ENCODE peak calls at places on chromosomes 2 and 18, in seven cellular contexts. B is vagina, F is neuronal stem cell, X is adipocyte, L is body of pancreas, I is HepG2, O is psoas muscle. G is an unnamed sample. For H3K4me1, the result is how much of the 10 kb centered on the place peaks cover.

GRCh38 chr2:120794716-120795115 is 59.0 kb downstream of the GLI2 start:
- DNase-seq in B (no peak), F (no peak), X (peak), L (no peak), I (no peak), O (peak), G (no peak)

GRCh38 chr18:41237317-41237716 is 717.7 kb upstream of the PIK3C3 start:
- DNase-seq in B (no peak), F (no peak), X (no peak), L (no peak), I (no peak), O (no peak), G (no peak)

GRCh38 chr2:241762321-241762932 is 14.2 kb upstream of the GAL3ST2 start:
- DNase-seq in B (no peak), F (no peak), X (no peak), L (no peak), I (no peak), O (no peak), G (peak)

GRCh38 chr18:48951448-48952286 is 902 bp upstream of the SMAD7 start:
- DNase-seq in B (no peak), F (peak), X (peak), L (peak), I (peak), O (peak), G (peak)

GRCh38 chr2:55045685-55046221 is 4.5 kb downstream of the RTN4 start:
- DNase-seq in B (no peak), F (no peak), X (no peak), L (no peak), I (peak), O (no peak), G (no peak)

GRCh38 chr2:137969418-137969765 is 5.1 kb downstream of the HNMT start:
- DNase-seq in B (no peak), F (no peak), X (peak), L (peak), I (no peak), O (no peak), G (no peak)

GRCh38 chr2:5913729-5914390 is 221.7 kb downstream of the SOX11 start:
- DNase-seq in B (no peak), F (no peak), X (no peak), L (no peak), I (no peak), O (no peak), G (no peak)

GRCh38 chr18:49486617-49486958 is 446 bp downstream of the C18orf32 start:
- DNase-seq in B (no peak), F (no peak), X (no peak), L (no peak), I (no peak), O (no peak), G (no peak)

GRCh38 chr18:13099113-13099512 is 108.0 kb downstream of the CEP192 start:
- DNase-seq in B (no peak), F (no peak), X (no peak), L (no peak), I (no peak), O (no peak), G (no peak)

GRCh38 chr2:234304945-234305344 is 191.9 kb downstream of the ARL4C start:
- DNase-seq in B (no peak), F (peak), X (peak), L (no peak), I (no peak), O (no peak), G (no peak)

GRCh38 chr2:104538082-104538481 is 315.8 kb upstream of the POU3F3 start:
- DNase-seq in B (no peak), F (no peak), X (no peak), L (peak), I (no peak), O (no peak), G (no peak)

GRCh38 chr2:75100011-75100680 is 99.2 kb downstream of the TACR1 start:
- DNase-seq in B (no peak), F (no peak), X (peak), L (no peak), I (no peak), O (no peak), G (no peak)

GRCh38 chr18:38940863-38941531 is 1375.4 kb upstream of the CELF4 start:
- DNase-seq in B (no peak), F (no peak), X (no peak), L (no peak), I (peak), O (no peak), G (peak)

GRCh38 chr2:189587771-189588170 is 7.2 kb upstream of the SLC40A1 start:
- DNase-seq in B (no peak), F (no peak), X (no peak), L (no peak), I (no peak), O (no peak), G (no peak)

GRCh38 chr2:151849413-151850010 is 21.3 kb upstream of the ARL5A start:
- DNase-seq in B (no peak), F (no peak), X (no peak), L (no peak), I (peak), O (no peak), G (no peak)

GRCh38 chr2:127411609-127412370 is 6.4 kb upstream of the PROC start:
- DNase-seq in B (no peak), F (no peak), X (peak), L (no peak), I (no peak), O (no peak), G (no peak)

GRCh38 chr2:216560695-216561370 is 62.2 kb downstream of the RPL37A start:
- DNase-seq in B (no peak), F (no peak), X (peak), L (no peak), I (no peak), O (no peak), G (no peak)

GRCh38 chr2:50401772-50402653 is 629.9 kb downstream of the NRXN1 start:
- DNase-seq in B (no peak), F (peak), X (peak), L (peak), I (peak), O (no peak), G (no peak)

GRCh38 chr2:107625982-107626381 is 200.7 kb upstream of the RGPD4 start:
- DNase-seq in B (no peak), F (no peak), X (no peak), L (no peak), I (no peak), O (no peak), G (no peak)

GRCh38 chr2:64661770-64662169 is 8.1 kb upstream of the SERTAD2 start:
- DNase-seq in B (no peak), F (no peak), X (no peak), L (no peak), I (no peak), O (no peak), G (no peak)

GRCh38 chr18:48693625-48694262 is 154.9 kb downstream of the CTIF start:
- DNase-seq in B (no peak), F (no peak), X (peak), L (no peak), I (no peak), O (no peak), G (no peak)

GRCh38 chr2:225678792-225679191 is 279.3 kb downstream of the NYAP2 start:
- DNase-seq in B (no peak), F (no peak), X (no peak), L (no peak), I (no peak), O (no peak), G (no peak)

GRCh38 chr2:44793322-44793870 is 148.1 kb upstream of the SIX3 start:
- DNase-seq in B (no peak), F (no peak), X (peak), L (no peak), I (no peak), O (no peak), G (no peak)

GRCh38 chr2:54267577-54267976 is 11.5 kb upstream of the TSPYL6 start:
- DNase-seq in B (no peak), F (no peak), X (no peak), L (no peak), I (no peak), O (no peak), G (no peak)

GRCh38 chr18:489244-490023 is 11.1 kb downstream of the COLEC12 start:
- DNase-seq in B (no peak), F (no peak), X (peak), L (no peak), I (no peak), O (no peak), G (no peak)

GRCh38 chr2:72963423-72964145 is 46.3 kb downstream of the EMX1 start:
- DNase-seq in B (no peak), F (no peak), X (no peak), L (no peak), I (no peak), O (no peak), G (no peak)

GRCh38 chr2:127820080-127820668 is 9.2 kb upstream of the WDR33 start:
- DNase-seq in B (no peak), F (no peak), X (no peak), L (no peak), I (no peak), O (no peak), G (no peak)

GRCh38 chr2:235669269-235669831 is 175.5 kb downstream of the AGAP1 start:
- DNase-seq in B (no peak), F (peak), X (peak), L (peak), I (peak), O (peak), G (peak)

GRCh38 chr2:166959556-166959955 is 71.3 kb downstream of the XIRP2 start:
- DNase-seq in B (no peak), F (no peak), X (no peak), L (no peak), I (no peak), O (no peak), G (no peak)

GRCh38 chr2:164186596-164186995 is 434.7 kb downstream of the GRB14 start:
- DNase-seq in B (no peak), F (no peak), X (no peak), L (no peak), I (no peak), O (no peak), G (no peak)

GRCh38 chr18:42413870-42414269 is 458.8 kb downstream of the PIK3C3 start:
- DNase-seq in B (no peak), F (no peak), X (no peak), L (no peak), I (no peak), O (no peak), G (no peak)

GRCh38 chr2:106165556-106165955 is 28.5 kb downstream of the UXS1 start:
- DNase-seq in B (no peak), F (peak), X (no peak), L (no peak), I (no peak), O (no peak), G (no peak)

GRCh38 chr2:106163948-106164580 is 30.0 kb downstream of the UXS1 start:
- DNase-seq in B (no peak), F (no peak), X (no peak), L (no peak), I (no peak), O (no peak), G (no peak)

GRCh38 chr2:106165064-106165463 is 29.0 kb downstream of the UXS1 start:
- DNase-seq in B (no peak), F (peak), X (no peak), L (no peak), I (peak), O (no peak), G (no peak)

GRCh38 chr2:106168657-106169056 is 25.4 kb downstream of the UXS1 start:
- DNase-seq in B (no peak), F (no peak), X (no peak), L (no peak), I (no peak), O (no peak), G (no peak)

DNA sequence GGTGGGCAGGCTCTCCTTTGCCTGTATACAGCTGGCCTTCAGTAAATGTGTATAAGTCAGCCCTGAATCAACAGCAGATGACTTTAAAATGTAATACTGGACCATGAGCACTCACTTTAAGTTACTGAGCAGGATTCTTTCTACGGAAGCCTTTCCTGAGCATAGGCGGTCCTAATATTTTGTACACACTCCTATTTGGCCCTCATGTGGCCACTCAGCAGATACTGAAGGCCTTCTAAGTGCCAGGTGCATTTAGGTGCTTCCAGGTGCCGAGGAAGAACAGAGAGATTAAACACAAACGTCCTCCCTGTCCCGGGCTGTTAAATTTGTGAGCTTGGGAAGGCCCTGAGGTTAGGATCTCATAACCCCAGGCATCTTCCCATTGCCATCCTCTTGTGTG is 27.0 kb downstream of the UXS1 start:
- DNase-seq in B (no peak), F (no peak), X (no peak), L (no peak), I (no peak), O (no peak), G (no peak)
- H3K4me1 ChIP-seq in B (under half), F (under half), X (under half), L (under half), I (under half), O (under half), G (under half)

DNA sequence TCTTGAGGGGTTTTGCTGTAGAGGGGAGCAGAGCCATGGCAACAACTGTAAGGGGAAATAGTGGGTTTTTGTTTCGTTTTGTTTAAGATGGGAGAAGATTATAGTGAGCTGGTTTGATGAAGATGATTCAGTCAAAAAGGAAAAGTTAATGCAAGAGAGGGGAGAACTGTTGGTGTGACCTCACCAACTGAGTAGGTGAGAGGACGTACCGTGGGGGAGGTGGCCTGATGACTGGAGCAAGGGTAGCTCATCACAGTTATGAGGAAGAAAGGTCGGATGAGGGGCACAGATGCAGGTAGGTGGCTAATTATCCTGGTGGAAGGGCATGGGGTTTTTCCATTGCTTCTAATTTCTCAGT is 10.7 kb downstream of the ITGA6 start:
- DNase-seq in B (no peak), F (no peak), X (no peak), L (no peak), I (no peak), O (no peak), G (no peak)
- H3K4me1 ChIP-seq in B (half or more), F (under half), X (under half), L (half or more), I (half or more), O (half or more), G (half or more)

GRCh38 chr18:9914584-9915290 is 921 bp downstream of the VAPA start:
- DNase-seq in B (no peak), F (peak), X (peak), L (peak), I (peak), O (peak), G (peak)
- H3K4me1 ChIP-seq in B (under half), F (under half), X (under half), L (under half), I (under half), O (under half), G (under half)

DNA sequence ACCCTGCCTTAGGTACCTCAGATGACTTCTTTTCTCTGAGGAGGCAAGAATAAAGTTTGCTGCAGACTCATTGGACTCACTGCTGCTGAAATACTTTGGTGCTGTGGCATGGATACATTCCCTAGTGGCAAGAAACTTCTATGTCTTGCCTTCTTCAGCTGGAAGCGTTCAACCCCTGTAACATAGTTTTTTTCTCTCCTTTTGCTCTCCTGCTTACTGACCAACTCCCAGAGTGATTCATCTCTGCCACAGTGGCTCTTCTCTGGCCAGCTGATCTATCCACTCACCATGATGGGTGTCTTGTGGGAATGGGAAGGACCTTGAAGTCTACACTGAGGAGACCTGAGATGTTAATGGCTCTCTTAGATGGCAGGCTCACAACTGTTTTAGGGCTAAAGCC is 309.3 kb upstream of the LRRTM4 start:
- DNase-seq in B (no peak), F (no peak), X (no peak), L (no peak), I (no peak), O (no peak), G (no peak)
- H3K4me1 ChIP-seq in B (under half), F (under half), X (under half), L (under half), I (under half), O (under half), G (under half)

DNA sequence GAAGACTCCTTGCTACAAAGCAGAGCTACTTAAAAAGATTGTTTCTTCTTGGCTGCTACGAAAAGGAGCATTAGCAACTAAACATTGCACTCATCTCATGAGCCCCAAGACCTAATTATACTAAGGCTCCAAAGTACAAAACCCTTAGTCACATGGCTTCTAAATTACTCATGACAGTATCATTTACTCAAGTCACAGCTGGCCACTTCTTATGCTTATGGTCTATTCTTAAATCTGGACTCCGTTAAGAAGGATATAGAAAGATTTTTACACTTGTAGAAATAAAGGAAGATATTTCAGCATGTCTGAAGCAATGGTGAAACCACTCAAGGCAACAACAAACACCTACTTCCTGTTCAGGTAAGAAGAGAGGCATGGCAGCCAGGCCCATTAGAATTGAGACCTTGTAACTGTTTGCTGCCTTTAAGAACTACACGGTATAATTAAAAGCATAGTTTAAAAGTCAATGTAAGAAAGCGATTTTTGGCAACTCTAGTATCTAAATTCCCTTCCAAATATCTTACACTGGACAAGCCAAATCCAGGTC is 12.7 kb downstream of the ANKRD44 start:
- DNase-seq in B (no peak), F (no peak), X (no peak), L (no peak), I (no peak), O (no peak), G (no peak)
- H3K4me1 ChIP-seq in B (under half), F (under half), X (under half), L (under half), I (under half), O (under half), G (half or more)

DNA sequence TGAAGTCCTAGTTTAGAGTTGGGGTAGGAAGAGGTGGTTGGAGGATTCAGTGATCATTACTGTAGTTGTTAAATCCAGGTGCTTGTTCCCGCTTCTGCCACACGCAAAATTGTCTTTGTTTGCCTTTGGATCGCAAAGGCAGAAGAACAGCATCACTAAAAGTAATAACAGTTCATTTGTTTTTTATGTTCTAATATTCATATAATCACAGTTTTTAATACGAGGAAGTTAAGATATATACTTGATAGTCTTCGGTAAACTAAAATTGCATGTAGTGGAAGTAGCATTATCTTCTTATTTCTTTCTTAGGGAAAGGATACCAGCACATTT is 365 bp downstream of the NDUFB3 start:
- DNase-seq in B (no peak), F (no peak), X (no peak), L (no peak), I (no peak), O (no peak), G (no peak)
- H3K4me1 ChIP-seq in B (under half), F (under half), X (under half), L (under half), I (under half), O (half or more), G (under half)

DNA sequence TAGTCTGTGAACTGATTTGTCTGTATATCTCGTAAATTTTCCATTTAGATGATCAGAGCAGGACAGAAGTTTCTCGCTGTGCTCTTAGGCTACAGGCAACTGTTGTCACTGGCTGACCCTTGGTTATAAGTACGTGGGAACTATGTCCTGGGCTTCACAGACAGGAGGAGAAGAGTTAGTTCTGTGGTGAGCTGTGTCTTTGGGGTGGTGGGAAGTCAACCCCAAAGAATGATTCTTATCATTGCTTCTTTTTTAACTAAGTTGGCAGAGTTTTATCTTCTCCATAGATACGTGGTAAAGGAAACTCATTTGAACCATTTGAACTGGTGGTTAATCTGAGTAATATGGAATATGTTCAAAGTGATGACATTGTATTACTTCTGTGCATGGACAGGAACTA is 230.6 kb upstream of the EPAS1 start:
- DNase-seq in B (no peak), F (no peak), X (no peak), L (no peak), I (no peak), O (no peak), G (no peak)
- H3K4me1 ChIP-seq in B (under half), F (under half), X (under half), L (under half), I (under half), O (under half), G (under half)

GRCh38 chr2:68237976-68238580 is 14.3 kb downstream of the PPP3R1 start:
- DNase-seq in B (no peak), F (no peak), X (no peak), L (no peak), I (no peak), O (no peak), G (no peak)

GRCh38 chr2:68236876-68237275 is 15.5 kb downstream of the PPP3R1 start:
- DNase-seq in B (no peak), F (no peak), X (no peak), L (no peak), I (no peak), O (no peak), G (no peak)

GRCh38 chr2:68236080-68236734 is 16.1 kb downstream of the PPP3R1 start:
- DNase-seq in B (no peak), F (no peak), X (no peak), L (no peak), I (no peak), O (no peak), G (no peak)

GRCh38 chr2:68238955-68239822 is 13.1 kb downstream of the PPP3R1 start:
- DNase-seq in B (no peak), F (no peak), X (no peak), L (no peak), I (no peak), O (no peak), G (no peak)

DNA sequence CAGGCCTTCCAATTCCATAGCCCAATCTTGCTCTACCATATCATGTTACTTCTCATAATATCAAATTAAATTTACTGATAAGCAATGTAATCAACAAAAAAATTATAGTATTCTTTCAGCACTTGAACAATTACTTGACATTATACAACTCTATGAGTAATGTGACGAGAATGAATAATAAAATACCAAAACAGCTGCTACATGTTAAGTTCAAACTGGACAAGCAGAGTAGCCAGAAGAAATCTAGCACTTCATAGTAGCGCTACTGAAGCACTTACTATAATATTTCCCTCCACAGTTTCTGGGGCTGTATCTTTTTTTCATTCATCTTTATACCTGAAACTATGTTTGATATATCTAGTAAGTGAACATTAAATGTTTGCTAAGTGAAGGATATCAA is 14.9 kb downstream of the PPP3R1 start:
- DNase-seq in B (no peak), F (no peak), X (peak), L (no peak), I (no peak), O (no peak), G (no peak)
- H3K4me1 ChIP-seq in B (half or more), F (under half), X (under half), L (half or more), I (under half), O (half or more), G (under half)

GRCh38 chr2:46923011-46923669 is 7.5 kb upstream of the MCFD2 start:
- DNase-seq in B (no peak), F (no peak), X (no peak), L (no peak), I (no peak), O (no peak), G (no peak)
- H3K4me1 ChIP-seq in B (under half), F (under half), X (under half), L (under half), I (under half), O (under half), G (under half)

G was measured in effector memory CD4-positive, alpha-beta T cell.